ENCODE peak calls at places on chromosomes 16 and 17, in nine cellular contexts. K is CD8-positive, alpha-beta memory T cell; W is NB4; O is activated naive CD8-positive, alpha-beta T cell treated with anti-CD3 and anti-CD28 coated beads for 36 hours; D is lower lobe of right lung; M is NCI-H510A treated with DMSO at 0.1 percent for 48 hours; R is T follicular helper cell; B is activated CD4-positive, alpha-beta T cell treated with anti-CD3 and anti-CD28 coated beads, Interleukin-2, amount 10 ng/mL, durations not matched to agents 7 days and 5 days; T is stimulated activated CD4-positive, alpha-beta T cell treated with anti-CD3 and anti-CD28 coated beads, Interleukin-1b, Interleukin-23, amount 100 ng/mL, for 24 hours. S is an unnamed sample.
A peak's percentile ranks its signal among the peaks of the same experiment; 100 is the strongest.

GRCh38 chr16:87404764-87405625 is 12.9 kb downstream of the MAP1LC3B start:
- DNase-seq in K (no peak), W (no peak), O (no peak), D (peak; percentile 22), M (no peak), R (no peak), B (no peak), T (no peak), S (no peak)

GRCh38 chr16:27353853-27354252 is 40.1 kb downstream of the IL4R start:
- DNase-seq in K (no peak), W (no peak), O (no peak), D (peak; percentile 34), M (no peak), R (no peak), B (no peak), T (no peak), S (no peak)

GRCh38 chr16:4613636-4614570 is 785 bp downstream of the UBALD1 start:
- DNase-seq in K (no peak), W (peak; percentile 73), O (peak; percentile 61), D (peak; percentile 71), M (no peak), R (peak; percentile 13), B (peak; percentile 38), T (no peak), S (no peak)

GRCh38 chr17:45102856-45103255 is 29.5 kb downstream of the PLCD3 start:
- DNase-seq in K (no peak), W (no peak), O (no peak), D (no peak), M (no peak), R (no peak), B (no peak), T (no peak), S (no peak)

GRCh38 chr17:14294876-14295275 is 6.0 kb upstream of the HS3ST3B1 start:
- DNase-seq in K (no peak), W (no peak), O (no peak), D (no peak), M (no peak), R (no peak), B (no peak), T (no peak), S (no peak)

GRCh38 chr17:4806420-4806769 is 557 bp upstream of the PLD2 start:
- DNase-seq in K (no peak), W (no peak), O (no peak), D (no peak), M (peak; percentile 43), R (no peak), B (no peak), T (no peak), S (no peak)

GRCh38 chr17:3963214-3964201 is 729 bp downstream of the ATP2A3 start:
- DNase-seq in K (peak; percentile 75), W (peak; percentile 93), O (peak; percentile 69), D (peak; percentile 67), M (no peak), R (peak; percentile 66), B (peak; percentile 86), T (no peak), S (peak; percentile 95)

GRCh38 chr17:62674363-62674739 is 46.9 kb downstream of the MRC2 start:
- DNase-seq in K (no peak), W (no peak), O (no peak), D (peak; percentile 25), M (no peak), R (no peak), B (no peak), T (no peak), S (no peak)

GRCh38 chr17:33939959-33940358 is 315.1 kb upstream of the CCL2 start:
- DNase-seq in K (no peak), W (no peak), O (no peak), D (no peak), M (no peak), R (no peak), B (no peak), T (no peak), S (no peak)

GRCh38 chr16:61726125-61726524 is 310.1 kb downstream of the CDH8 start:
- DNase-seq in K (no peak), W (no peak), O (no peak), D (no peak), M (no peak), R (no peak), B (no peak), T (no peak), S (no peak)

GRCh38 chr16:2151188-2152091 is 3.0 kb downstream of the RAB26 start:
- DNase-seq in K (no peak), W (peak; percentile 56), O (no peak), D (no peak), M (no peak), R (no peak), B (no peak), T (no peak), S (no peak)

GRCh38 chr17:69430488-69430887 is 16.0 kb downstream of the MAP2K6 start:
- DNase-seq in K (no peak), W (peak; percentile 6), O (no peak), D (no peak), M (peak; percentile 86), R (no peak), B (no peak), T (no peak), S (no peak)

GRCh38 chr16:81483064-81483969 is 38.7 kb downstream of the CMIP start:
- DNase-seq in K (no peak), W (peak; percentile 70), O (no peak), D (no peak), M (no peak), R (no peak), B (no peak), T (no peak), S (no peak)

GRCh38 chr17:58365980-58366595 is 14.1 kb upstream of the SUPT4H1 start:
- DNase-seq in K (no peak), W (no peak), O (no peak), D (no peak), M (no peak), R (no peak), B (no peak), T (no peak), S (no peak)

GRCh38 chr17:7132511-7133094 is 18.0 kb upstream of the ASGR2 start:
- DNase-seq in K (peak; percentile 49), W (peak; percentile 85), O (peak; percentile 58), D (no peak), M (no peak), R (peak; percentile 70), B (peak; percentile 67), T (no peak), S (peak; percentile 37)